ENCODE peak calls at places on chromosomes 4 and X, in seven cellular contexts. A is HepG2, T is GM12878, P is K562, X is GM12891, C is SK-N-SH, W is H1. H is an unnamed sample.

GRCh38 chr4:174192943-174193342 is 90.5 kb downstream of the FBXO8 start:
- DNase-seq in P (no peak), X (no peak), T (no peak), C (peak; percentile 44), W (no peak), A (no peak), H (no peak)

GRCh38 chrX:119398974-119399771 is at the start of gene SLC25A43:
- DNase-seq in A (no peak), P (peak; percentile 77), C (peak; percentile 69), T (no peak), X (peak; percentile 65), W (no peak), H (peak; percentile 69)

GRCh38 chr4:153514001-153514526 is 47.9 kb downstream of the TMEM131L start:
- DNase-seq in P (no peak), X (no peak), W (no peak), A (no peak), C (no peak), T (no peak), H (no peak)

GRCh38 chrX:148928803-148929202 is 428.4 kb downstream of the AFF2 start:
- DNase-seq in A (no peak), W (no peak), T (no peak), P (no peak), C (no peak), X (no peak), H (no peak)

GRCh38 chr4:24642941-24643628 is 58.7 kb upstream of the DHX15 start:
- DNase-seq in W (no peak), X (no peak), A (peak; percentile 60), C (no peak), T (no peak), P (no peak), H (no peak)

GRCh38 chrX:10071451-10072163 is 85.2 kb upstream of the CLCN4 start:
- DNase-seq in P (no peak), W (no peak), A (no peak), C (no peak), T (no peak), X (no peak), H (no peak)

GRCh38 chrX:120251471-120252011 is 929 bp downstream of the ZBTB33 start:
- DNase-seq in W (no peak), P (peak; percentile 61), A (peak; percentile 3), T (no peak), X (no peak), C (peak; percentile 40), H (no peak)

GRCh38 chr4:67288964-67289363 is 256.3 kb downstream of the CENPC start:
- DNase-seq in W (peak; percentile 46), T (no peak), X (peak; percentile 17), C (peak; percentile 34), A (peak; percentile 14), P (peak; percentile 24), H (no peak)

GRCh38 chrX:18354369-18355329 is at the start of gene SCML2:
- DNase-seq in C (peak; percentile 83), T (no peak), P (peak; percentile 71), X (no peak), W (no peak), A (peak; percentile 5), H (no peak)

GRCh38 chrX:40832723-40833122 is 97.4 kb upstream of the MED14 start:
- DNase-seq in A (no peak), W (no peak), P (no peak), X (no peak), C (no peak), T (no peak), H (no peak)

GRCh38 chr4:162163892-162164759 is at the start of gene FSTL5:
- DNase-seq in P (peak; percentile 0), C (peak; percentile 81), W (peak; percentile 94), T (no peak), A (peak; percentile 16), X (peak; percentile 4), H (no peak)

DNA sequence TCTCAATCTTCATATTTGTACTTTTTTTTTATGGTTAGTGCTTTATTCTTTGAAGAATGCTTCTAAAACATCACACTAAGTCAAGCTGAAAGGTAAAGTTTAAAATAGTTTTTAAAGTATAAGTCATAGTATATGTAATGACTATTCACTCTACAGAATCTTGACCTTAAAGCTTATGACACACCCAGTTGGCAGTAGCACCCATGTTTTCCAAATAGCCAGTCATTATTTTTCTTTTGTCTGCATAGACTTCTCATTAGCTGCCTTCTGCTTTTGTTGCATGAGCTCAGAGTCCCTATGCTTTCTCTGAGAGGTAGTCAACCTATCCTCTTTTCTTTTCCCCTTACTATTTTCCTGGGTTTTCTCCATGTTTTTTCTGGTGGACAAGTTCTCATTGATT is 231.5 kb downstream of the PCDH18 start:
- DNase-seq in X (no peak), W (no peak), A (no peak), C (no peak), P (no peak), T (no peak), H (no peak)
- TF ChIP-seq TAF1 in X (no peak), W (no peak), A (no peak), C (no peak), P (no peak), T (no peak), H (no peak)

GRCh38 chr4:95599777-95600436 is 51.1 kb upstream of the UNC5C start:
- DNase-seq in C (no peak), T (peak; percentile 13), W (no peak), A (no peak), P (no peak), X (peak; percentile 2), H (no peak)
- TF ChIP-seq TAF1 in C (no peak), T (no peak), W (no peak), A (no peak), P (no peak), X (no peak), H (no peak)

DNA sequence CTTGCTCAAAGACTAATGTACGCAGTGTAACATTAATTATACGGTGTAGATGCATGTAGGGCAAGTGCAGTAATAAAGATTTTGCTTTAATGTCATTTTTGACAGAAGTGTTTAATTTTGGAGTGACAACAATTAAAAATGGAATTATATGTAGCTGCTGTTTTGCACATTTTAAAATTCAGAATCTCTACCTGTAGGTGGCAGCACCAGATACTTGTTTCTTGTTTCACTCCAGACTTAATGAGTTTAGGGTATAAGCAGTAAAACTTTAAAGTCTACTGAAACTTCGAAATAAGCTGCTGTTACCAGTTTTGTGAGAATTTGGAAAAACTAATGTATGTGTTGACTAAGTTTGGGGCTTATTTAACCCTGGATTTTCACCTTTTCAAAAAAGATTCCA is 144.9 kb downstream of the POLA1 start:
- DNase-seq in P (no peak), C (peak; percentile 7), A (no peak), T (peak; percentile 1), X (no peak), W (no peak), H (no peak)
- TF ChIP-seq TAF1 in P (no peak), C (no peak), A (no peak), T (no peak), X (no peak), W (no peak), H (no peak)

DNA sequence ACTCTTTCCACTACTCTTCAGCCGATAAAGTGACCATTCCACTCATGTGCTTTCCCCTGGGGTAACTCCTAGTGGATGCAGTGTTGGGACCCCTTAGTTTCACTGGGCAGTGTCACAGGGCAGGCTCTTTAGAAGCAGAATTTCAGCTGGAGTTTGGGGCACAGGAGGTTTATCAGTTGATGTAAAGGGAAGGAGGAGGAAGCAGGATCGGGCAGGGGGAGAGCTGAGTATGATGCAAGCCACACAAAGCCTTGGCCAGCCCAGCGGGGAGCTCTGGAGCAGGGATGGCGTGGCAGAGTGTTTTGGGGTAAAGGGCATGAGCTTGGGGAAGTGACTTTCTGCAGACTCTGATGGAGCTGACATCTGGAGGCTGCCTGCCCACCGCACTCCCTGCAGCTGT is 19.3 kb downstream of the WDR13 start:
- DNase-seq in P (no peak), T (no peak), W (no peak), A (no peak), C (no peak), X (no peak), H (no peak)
- TF ChIP-seq TAF1 in P (no peak), T (no peak), W (no peak), A (no peak), C (no peak), X (no peak), H (no peak)

DNA sequence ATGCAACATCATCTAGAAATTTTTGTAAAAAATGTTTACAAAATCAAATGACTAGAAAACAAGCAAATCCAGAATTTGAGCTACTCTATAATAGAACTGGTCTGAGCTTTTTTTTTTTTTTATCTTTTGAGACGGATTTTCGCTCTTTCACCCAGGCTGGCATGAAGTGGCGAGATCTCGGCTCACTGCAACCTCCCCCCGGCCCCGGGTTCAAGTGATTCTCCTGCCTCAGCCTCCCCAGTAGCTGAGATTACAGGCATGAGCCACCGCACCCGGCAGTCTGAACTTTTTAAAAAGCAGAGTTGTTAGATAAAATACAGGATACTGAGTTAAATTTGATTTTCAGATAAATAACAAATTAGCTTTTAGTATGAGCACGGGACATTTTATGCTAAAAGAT is 11.0 kb downstream of the SPP1 start:
- DNase-seq in X (no peak), T (no peak), A (no peak), W (no peak), C (no peak), P (no peak), H (no peak)
- TF ChIP-seq TAF1 in X (no peak), T (no peak), A (no peak), W (no peak), C (no peak), P (no peak), H (no peak)